ENCODE peak calls at places on chromosomes 4 and X, in four cellular contexts. G is T-helper 2 cell, Z is NCI-H345, T is posterior cingulate gyrus. V is an unnamed sample.

GRCh38 chrX:2342281-2342688 is 158.5 kb downstream of the DHRSX start:
- DNase-seq in G (no peak), Z (no peak), T (no peak), V (no peak)

GRCh38 chr4:87316961-87317360 is 5.7 kb downstream of the HSD17B13 start:
- DNase-seq in G (no peak), Z (no peak), T (no peak), V (no peak)

GRCh38 chr4:87491436-87491835 is 37.7 kb downstream of the SPARCL1 start:
- DNase-seq in G (no peak), Z (no peak), T (no peak), V (no peak)

GRCh38 chr4:8303485-8304281 is 34.1 kb downstream of the HTRA3 start:
- DNase-seq in G (no peak), Z (no peak), T (peak; percentile 4), V (peak; percentile 57)

GRCh38 chrX:20545538-20545937 is 278.8 kb upstream of the RPS6KA3 start:
- DNase-seq in G (no peak), Z (no peak), T (no peak), V (no peak)

GRCh38 chrX:120310861-120311631 is at the start of gene TMEM255A:
- DNase-seq in G (no peak), Z (peak; percentile 21), T (peak; percentile 51), V (no peak)

GRCh38 chr4:1644906-1645657 is 39.0 kb downstream of the FAM53A start:
- DNase-seq in G (no peak), Z (no peak), T (peak; percentile 84), V (no peak)

GRCh38 chrX:106959897-106960296 is 39.7 kb downstream of the CLDN2 start:
- DNase-seq in G (no peak), Z (no peak), T (no peak), V (no peak)

GRCh38 chrX:83469551-83469950 is 38.5 kb upstream of the POU3F4 start:
- DNase-seq in G (no peak), Z (no peak), T (no peak), V (no peak)

GRCh38 chr4:54085284-54085683 is 14.7 kb upstream of the GSX2 start:
- DNase-seq in G (no peak), Z (no peak), T (peak; percentile 66), V (no peak)

GRCh38 chr4:99816611-99817309 is at the start of gene DAPP1:
- DNase-seq in G (peak; percentile 55), Z (no peak), T (peak; percentile 8), V (no peak)

GRCh38 chr4:39410415-39410814 is 3.7 kb downstream of the KLB start:
- DNase-seq in G (no peak), Z (no peak), T (no peak), V (no peak)

GRCh38 chrX:2572740-2573139 is 72.0 kb upstream of the DHRSX start:
- DNase-seq in G (no peak), Z (no peak), T (no peak), V (no peak)

GRCh38 chr4:100290585-100290984 is 100.3 kb upstream of the DDIT4L start:
- DNase-seq in G (no peak), Z (no peak), T (no peak), V (no peak)

GRCh38 chr4:172547724-172548123 is 620.9 kb upstream of the GALNT7 start:
- DNase-seq in G (no peak), Z (peak; percentile 85), T (no peak), V (no peak)

GRCh38 chr4:186108391-186108790 is 3.9 kb downstream of the FAM149A start:
- DNase-seq in G (no peak), Z (no peak), T (no peak), V (no peak)

GRCh38 chr4:78145622-78146021 is 88.5 kb downstream of the FRAS1 start:
- DNase-seq in G (no peak), Z (no peak), T (no peak), V (no peak)

GRCh38 chr4:147340547-147341225 is 140.2 kb upstream of the EDNRA start:
- DNase-seq in G (no peak), Z (no peak), T (no peak), V (no peak)

GRCh38 chr4:145099653-145100052 is 1.5 kb downstream of the ABCE1 start:
- DNase-seq in G (no peak), Z (no peak), T (no peak), V (no peak)

GRCh38 chr4:3641501-3641900 is 109.3 kb upstream of the LRPAP1 start:
- DNase-seq in G (no peak), Z (no peak), T (no peak), V (no peak)

GRCh38 chr4:5888222-5888701 is 4.6 kb downstream of the CRMP1 start:
- DNase-seq in G (no peak), Z (peak; percentile 76), T (no peak), V (no peak)

GRCh38 chr4:42906906-42907774 is 14.6 kb downstream of the GRXCR1 start:
- DNase-seq in G (no peak), Z (no peak), T (no peak), V (no peak)

GRCh38 chr4:20984011-20984836 is 284.0 kb downstream of the PACRGL start:
- DNase-seq in G (no peak), Z (no peak), T (peak; percentile 12), V (no peak)

GRCh38 chr4:108018038-108018883 is 28.6 kb downstream of the HADH start:
- DNase-seq in G (peak; percentile 78), Z (peak; percentile 62), T (peak; percentile 81), V (peak; percentile 33)

GRCh38 chr4:143083811-143084472 is 100.8 kb upstream of the USP38 start:
- DNase-seq in G (no peak), Z (no peak), T (no peak), V (no peak)

GRCh38 chrX:21723814-21724213 is 34.1 kb downstream of the SMPX start:
- DNase-seq in G (no peak), Z (no peak), T (no peak), V (no peak)

GRCh38 chrX:130770615-130771014 is 132.4 kb downstream of the ENOX2 start:
- DNase-seq in G (no peak), Z (no peak), T (no peak), V (peak; percentile 33)

GRCh38 chrX:79181401-79181800 is 36.9 kb downstream of the GPR174 start:
- DNase-seq in G (no peak), Z (no peak), T (no peak), V (no peak)

GRCh38 chr4:152427971-152428370 is 107.9 kb downstream of the FBXW7 start:
- DNase-seq in G (no peak), Z (no peak), T (no peak), V (no peak)

GRCh38 chrX:97844943-97845342 is 961.2 kb downstream of the RPA4 start:
- DNase-seq in G (no peak), Z (no peak), T (no peak), V (no peak)

GRCh38 chr4:8281519-8282133 is 12.1 kb downstream of the HTRA3 start:
- DNase-seq in G (no peak), Z (no peak), T (no peak), V (no peak)

GRCh38 chr4:26452565-26453531 is 37.4 kb downstream of the CCKAR start:
- DNase-seq in G (no peak), Z (peak; percentile 87), T (no peak), V (no peak)

GRCh38 chr4:53928825-53929224 is 135.6 kb downstream of the CHIC2 start:
- DNase-seq in G (no peak), Z (no peak), T (no peak), V (no peak)

GRCh38 chr4:16267639-16268038 is 41.4 kb upstream of the TAPT1 start:
- DNase-seq in G (no peak), Z (no peak), T (no peak), V (no peak)

GRCh38 chr4:18106620-18107019 is 85.1 kb upstream of the LCORL start:
- DNase-seq in G (no peak), Z (no peak), T (no peak), V (peak; percentile 45)

GRCh38 chr4:70940134-70940533 is 38.0 kb downstream of the MOB1B start:
- DNase-seq in G (no peak), Z (no peak), T (no peak), V (no peak)

GRCh38 chrX:7019555-7019954 is 128.0 kb upstream of the STS start:
- DNase-seq in G (no peak), Z (no peak), T (no peak), V (no peak)

GRCh38 chr4:140116442-140117104 is 37.4 kb downstream of the MAML3 start:
- DNase-seq in G (no peak), Z (no peak), T (no peak), V (no peak)

GRCh38 chrX:34918856-34919255 is 23.7 kb upstream of the FAM47B start:
- DNase-seq in G (no peak), Z (no peak), T (no peak), V (peak; percentile 20)

V was measured in pulmonary artery endothelial cell.